ENCODE peak calls at places on chromosomes 12 and 14, in eight cellular contexts. One of them, this sample, is unnamed.

GRCh38 chr14:20387577-20387976 is 25.7 kb downstream of the TEP1 start:
- DNase-seq in endothelial cell of umbilical vein: no peak
- DNase-seq in HCT116: no peak
- DNase-seq in GM23338: no peak
- DNase-seq in H1: no peak
- DNase-seq in HepG2: no peak
- DNase-seq in K562: no peak
- DNase-seq in GM12878: no peak
- DNase-seq in this sample: no peak

GRCh38 chr14:48008646-48009045 is 333.2 kb upstream of the MDGA2 start:
- DNase-seq in endothelial cell of umbilical vein: no peak
- DNase-seq in HCT116: no peak
- DNase-seq in GM23338: peak; percentile 8
- DNase-seq in H1: no peak
- DNase-seq in HepG2: no peak
- DNase-seq in K562: no peak
- DNase-seq in GM12878: peak; percentile 28
- DNase-seq in this sample: no peak

GRCh38 chr12:117279606-117280005 is 81.8 kb downstream of the NOS1 start:
- DNase-seq in endothelial cell of umbilical vein: no peak
- DNase-seq in HCT116: no peak
- DNase-seq in GM23338: peak; percentile 94
- DNase-seq in H1: peak; percentile 36
- DNase-seq in HepG2: no peak
- DNase-seq in K562: no peak
- DNase-seq in GM12878: no peak
- DNase-seq in this sample: no peak

GRCh38 chr14:57492859-57493258 is 798 bp downstream of the CCDC198 start:
- DNase-seq in endothelial cell of umbilical vein: no peak
- DNase-seq in HCT116: no peak
- DNase-seq in GM23338: no peak
- DNase-seq in H1: no peak
- DNase-seq in HepG2: peak; percentile 22
- DNase-seq in K562: no peak
- DNase-seq in GM12878: no peak
- DNase-seq in this sample: peak; percentile 8

GRCh38 chr12:10720974-10721565 is 2.1 kb downstream of the YBX3 start:
- DNase-seq in endothelial cell of umbilical vein: peak; percentile 34
- DNase-seq in HCT116: no peak
- DNase-seq in GM23338: no peak
- DNase-seq in H1: no peak
- DNase-seq in HepG2: no peak
- DNase-seq in K562: no peak
- DNase-seq in GM12878: no peak
- DNase-seq in this sample: no peak

GRCh38 chr12:96766232-96766631 is 140.8 kb upstream of the NEDD1 start:
- DNase-seq in endothelial cell of umbilical vein: no peak
- DNase-seq in HCT116: no peak
- DNase-seq in GM23338: peak; percentile 55
- DNase-seq in H1: peak; percentile 13
- DNase-seq in HepG2: peak; percentile 1
- DNase-seq in K562: no peak
- DNase-seq in GM12878: no peak
- DNase-seq in this sample: no peak

GRCh38 chr12:115478505-115478904 is 794.5 kb upstream of the TBX3 start:
- DNase-seq in endothelial cell of umbilical vein: no peak
- DNase-seq in HCT116: no peak
- DNase-seq in GM23338: no peak
- DNase-seq in H1: no peak
- DNase-seq in HepG2: no peak
- DNase-seq in K562: no peak
- DNase-seq in GM12878: no peak
- DNase-seq in this sample: no peak

GRCh38 chr12:66549050-66549389 is 129.9 kb downstream of the GRIP1 start:
- DNase-seq in endothelial cell of umbilical vein: no peak
- DNase-seq in HCT116: no peak
- DNase-seq in GM23338: no peak
- DNase-seq in H1: no peak
- DNase-seq in HepG2: no peak
- DNase-seq in K562: no peak
- DNase-seq in GM12878: no peak
- DNase-seq in this sample: no peak

GRCh38 chr12:112939761-112940357 is 1.6 kb downstream of the OAS3 start:
- DNase-seq in endothelial cell of umbilical vein: no peak
- DNase-seq in HCT116: no peak
- DNase-seq in GM23338: no peak
- DNase-seq in H1: no peak
- DNase-seq in HepG2: no peak
- DNase-seq in K562: no peak
- DNase-seq in GM12878: peak; percentile 65
- DNase-seq in this sample: no peak

GRCh38 chr12:54853933-54854538 is at the start of gene MUCL1:
- DNase-seq in endothelial cell of umbilical vein: peak; percentile 69
- DNase-seq in HCT116: peak; percentile 62
- DNase-seq in GM23338: peak; percentile 88
- DNase-seq in H1: peak; percentile 49
- DNase-seq in HepG2: peak; percentile 48
- DNase-seq in K562: peak; percentile 79
- DNase-seq in GM12878: peak; percentile 28
- DNase-seq in this sample: peak; percentile 68

GRCh38 chr14:64253672-64254071 is 40.5 kb downstream of the ESR2 start:
- DNase-seq in endothelial cell of umbilical vein: peak; percentile 84
- DNase-seq in HCT116: no peak
- DNase-seq in GM23338: no peak
- DNase-seq in H1: no peak
- DNase-seq in HepG2: no peak
- DNase-seq in K562: no peak
- DNase-seq in GM12878: no peak
- DNase-seq in this sample: no peak

GRCh38 chr12:96636895-96637294 is 147.5 kb downstream of the CFAP54 start:
- DNase-seq in endothelial cell of umbilical vein: no peak
- DNase-seq in HCT116: no peak
- DNase-seq in GM23338: no peak
- DNase-seq in H1: no peak
- DNase-seq in HepG2: no peak
- DNase-seq in K562: no peak
- DNase-seq in GM12878: no peak
- DNase-seq in this sample: no peak

GRCh38 chr12:47964102-47964723 is 817 bp downstream of the TMEM106C start:
- DNase-seq in endothelial cell of umbilical vein: peak; percentile 26
- DNase-seq in HCT116: no peak
- DNase-seq in GM23338: peak; percentile 60
- DNase-seq in H1: no peak
- DNase-seq in HepG2: no peak
- DNase-seq in K562: no peak
- DNase-seq in GM12878: no peak
- DNase-seq in this sample: no peak

GRCh38 chr12:10861366-10861765 is 12.1 kb upstream of the PRR4 start:
- DNase-seq in endothelial cell of umbilical vein: no peak
- DNase-seq in HCT116: no peak
- DNase-seq in GM23338: no peak
- DNase-seq in H1: no peak
- DNase-seq in HepG2: no peak
- DNase-seq in K562: no peak
- DNase-seq in GM12878: no peak
- DNase-seq in this sample: no peak

GRCh38 chr12:45200497-45201043 is 15.3 kb upstream of the ANO6 start:
- DNase-seq in endothelial cell of umbilical vein: no peak
- DNase-seq in HCT116: no peak
- DNase-seq in GM23338: no peak
- DNase-seq in H1: no peak
- DNase-seq in HepG2: peak; percentile 48
- DNase-seq in K562: no peak
- DNase-seq in GM12878: no peak
- DNase-seq in this sample: no peak

DNA sequence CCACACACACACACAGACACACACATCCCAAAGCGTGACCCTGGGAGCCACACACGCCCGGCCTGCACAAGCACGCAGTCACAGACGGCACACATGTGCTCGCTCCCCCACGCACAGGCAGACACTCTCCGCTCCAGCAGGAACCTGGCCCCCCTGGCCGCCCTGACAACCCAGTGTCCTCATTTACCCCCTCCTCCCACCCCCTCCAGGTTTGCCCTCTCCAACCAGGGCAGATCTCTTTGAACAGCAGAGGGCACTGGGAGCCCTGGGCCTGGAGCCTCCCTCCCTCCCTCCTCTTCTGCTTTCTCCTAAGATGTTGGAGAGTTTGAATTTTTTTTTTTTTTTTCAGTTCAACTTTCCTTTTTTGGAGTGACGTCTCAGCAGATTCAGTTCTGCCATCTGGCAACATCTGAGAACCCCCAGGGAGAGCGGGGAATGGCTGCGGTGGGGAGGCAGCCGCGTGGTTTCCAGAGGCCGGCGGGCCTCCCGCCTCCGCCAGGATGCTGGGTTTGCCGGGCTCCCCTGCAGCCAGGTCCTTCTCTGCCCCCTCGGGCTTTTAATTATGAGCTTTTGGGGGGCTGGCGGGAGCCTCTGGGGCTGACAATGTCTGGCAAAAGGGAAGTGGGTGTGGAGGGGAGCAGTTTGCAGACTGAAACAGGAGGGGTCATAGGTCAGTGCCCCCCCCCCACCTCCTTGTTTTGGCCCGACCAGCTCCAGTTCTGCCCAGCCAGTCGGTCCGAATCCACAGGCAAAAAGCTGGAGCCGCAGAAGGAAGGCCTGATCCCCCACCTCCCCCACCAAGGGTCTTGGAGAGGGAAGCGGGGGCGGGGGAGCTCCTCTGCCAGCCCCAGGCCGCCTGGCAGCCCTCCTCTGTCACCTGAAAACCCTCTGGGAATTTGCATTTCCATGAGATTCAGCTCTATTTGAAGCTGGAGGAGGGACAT is 1.3 kb upstream of the NCOR2 start:
- DNase-seq in endothelial cell of umbilical vein: no peak
- DNase-seq in HCT116: no peak
- DNase-seq in GM23338: peak; percentile 71
- DNase-seq in H1: peak; percentile 63
- DNase-seq in HepG2: no peak
- DNase-seq in K562: no peak
- DNase-seq in GM12878: peak; percentile 53
- DNase-seq in this sample: peak; percentile 72
- TF ChIP-seq POLR2AphosphoS5 in endothelial cell of umbilical vein: no peak
- TF ChIP-seq POLR2AphosphoS5 in HCT116: no peak
- TF ChIP-seq POLR2AphosphoS5 in GM23338: no peak
- TF ChIP-seq POLR2AphosphoS5 in H1: no peak
- TF ChIP-seq POLR2AphosphoS5 in HepG2: no peak
- TF ChIP-seq POLR2AphosphoS5 in K562: no peak
- TF ChIP-seq POLR2AphosphoS5 in GM12878: no peak
- TF ChIP-seq POLR2AphosphoS5 in this sample: no peak

DNA sequence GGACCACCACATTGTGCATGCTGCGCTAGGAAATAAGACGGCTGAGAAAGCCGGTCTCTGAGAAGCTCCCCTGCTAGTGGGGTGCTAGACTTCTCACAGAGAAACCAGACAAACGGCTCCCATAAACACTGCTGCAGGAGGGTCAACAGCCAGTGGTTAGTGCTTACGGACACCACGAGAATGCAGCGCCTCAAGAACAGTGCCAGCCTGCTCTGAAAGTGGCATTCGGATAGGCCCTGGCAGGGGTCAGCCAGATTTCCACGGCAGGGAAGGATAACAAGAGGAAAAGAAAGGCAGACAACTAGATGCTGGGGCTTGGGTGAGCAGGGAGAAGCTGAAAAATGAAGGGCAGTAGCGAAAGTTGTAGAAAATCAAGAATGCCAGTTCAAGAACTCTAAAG is 26.4 kb downstream of the PPTC7 start:
- DNase-seq in endothelial cell of umbilical vein: no peak
- DNase-seq in HCT116: no peak
- DNase-seq in GM23338: no peak
- DNase-seq in H1: no peak
- DNase-seq in HepG2: no peak
- DNase-seq in K562: no peak
- DNase-seq in GM12878: no peak
- DNase-seq in this sample: no peak
- TF ChIP-seq EZH2 in endothelial cell of umbilical vein: no peak
- TF ChIP-seq EZH2 in HCT116: no peak
- TF ChIP-seq EZH2 in GM23338: no peak
- TF ChIP-seq EZH2 in H1: no peak
- TF ChIP-seq EZH2 in HepG2: no peak
- TF ChIP-seq EZH2 in K562: no peak
- TF ChIP-seq EZH2 in GM12878: no peak
- TF ChIP-seq EZH2 in this sample: no peak

GRCh38 chr12:57149309-57149900 is 2.0 kb upstream of the LRP1-AS start:
- DNase-seq in endothelial cell of umbilical vein: no peak
- DNase-seq in HCT116: no peak
- DNase-seq in GM23338: no peak
- DNase-seq in H1: no peak
- DNase-seq in HepG2: peak; percentile 27
- DNase-seq in K562: no peak
- DNase-seq in GM12878: no peak
- DNase-seq in this sample: no peak
- TF ChIP-seq POLR2AphosphoS5 in endothelial cell of umbilical vein: no peak
- TF ChIP-seq POLR2AphosphoS5 in HCT116: no peak
- TF ChIP-seq POLR2AphosphoS5 in GM23338: no peak
- TF ChIP-seq POLR2AphosphoS5 in H1: no peak
- TF ChIP-seq POLR2AphosphoS5 in HepG2: no peak
- TF ChIP-seq POLR2AphosphoS5 in K562: no peak
- TF ChIP-seq POLR2AphosphoS5 in GM12878: no peak
- TF ChIP-seq POLR2AphosphoS5 in this sample: no peak

DNA sequence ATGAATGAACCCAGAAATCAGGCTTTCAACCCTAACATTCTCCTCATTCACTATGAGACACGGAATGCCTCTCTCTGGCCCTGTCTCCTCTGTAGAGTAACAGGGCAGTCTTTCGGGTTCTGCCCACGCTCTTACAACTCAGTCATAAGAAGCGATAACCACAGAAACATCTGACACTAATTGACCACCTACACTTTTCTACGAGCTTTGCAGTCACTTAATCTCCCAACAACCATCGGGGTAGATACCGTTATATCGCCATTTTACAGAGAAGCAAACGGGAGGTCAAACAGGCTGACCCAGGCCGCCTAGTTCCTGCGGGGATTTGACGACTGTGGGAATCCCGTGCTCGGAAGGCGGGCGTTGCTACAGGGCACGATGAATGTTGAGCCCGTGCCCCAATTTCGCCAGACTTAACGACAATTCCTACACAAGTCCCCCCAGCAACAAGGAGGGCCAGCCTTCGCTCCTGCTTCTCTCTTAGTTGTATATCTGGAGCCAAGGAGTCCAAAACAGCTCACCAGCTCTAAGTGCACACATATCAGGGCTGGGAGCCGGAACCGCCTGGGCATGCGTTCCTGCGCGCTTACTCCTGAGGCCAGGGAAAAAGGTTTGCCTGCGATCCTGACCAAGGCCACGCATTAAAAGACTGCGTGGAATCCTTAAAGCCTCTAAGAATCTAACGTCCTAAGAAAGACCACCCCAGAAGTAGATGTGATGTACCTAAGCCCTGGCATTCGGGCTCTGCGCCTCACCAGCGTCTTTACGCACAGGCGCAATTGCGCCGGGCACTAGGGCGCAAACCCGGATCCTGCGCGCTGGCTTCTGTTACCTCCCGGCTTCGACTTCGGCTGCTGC is 38.7 kb upstream of the TBX5 start:
- DNase-seq in endothelial cell of umbilical vein: no peak
- DNase-seq in HCT116: no peak
- DNase-seq in GM23338: peak; percentile 61
- DNase-seq in H1: no peak
- DNase-seq in HepG2: no peak
- DNase-seq in K562: no peak
- DNase-seq in GM12878: no peak
- DNase-seq in this sample: no peak
- TF ChIP-seq EZH2 in endothelial cell of umbilical vein: no peak
- TF ChIP-seq EZH2 in HCT116: no peak
- TF ChIP-seq EZH2 in GM23338: peak; percentile 93
- TF ChIP-seq EZH2 in H1: peak; percentile 95
- TF ChIP-seq EZH2 in HepG2: peak; percentile 10
- TF ChIP-seq EZH2 in K562: no peak
- TF ChIP-seq EZH2 in GM12878: no peak
- TF ChIP-seq EZH2 in this sample: no peak

This sample was measured in SK-N-MC.